ENCODE peak calls at places on chromosome 4, in eight cellular contexts. One of them, this sample, is unnamed.

GRCh38 chr4:176444741-176445140 is 125.0 kb downstream of the SPCS3 start:
- DNase-seq in HepG2: no peak
- DNase-seq in heart right ventricle: no peak
- DNase-seq in fibroblast of lung: peak
- DNase-seq in tibial artery: no peak
- DNase-seq in esophagus squamous epithelium: no peak
- DNase-seq in fibroblast of pulmonary artery: peak
- DNase-seq in stomach: no peak
- DNase-seq in this sample: peak

GRCh38 chr4:71729856-71730255 is 54.0 kb downstream of the GC start:
- DNase-seq in esophagus squamous epithelium: no peak
- DNase-seq in tibial artery: no peak
- DNase-seq in fibroblast of lung: no peak
- DNase-seq in HepG2: no peak
- DNase-seq in stomach: no peak
- DNase-seq in heart right ventricle: no peak
- DNase-seq in fibroblast of pulmonary artery: no peak
- DNase-seq in this sample: no peak

GRCh38 chr4:126702747-126703146 is 930.0 kb upstream of the INTU start:
- DNase-seq in fibroblast of lung: no peak
- DNase-seq in fibroblast of pulmonary artery: no peak
- DNase-seq in stomach: no peak
- DNase-seq in tibial artery: no peak
- DNase-seq in HepG2: no peak
- DNase-seq in esophagus squamous epithelium: no peak
- DNase-seq in heart right ventricle: no peak
- DNase-seq in this sample: no peak

GRCh38 chr4:158535130-158535614 is 13.5 kb downstream of the RXFP1 start:
- DNase-seq in fibroblast of lung: peak
- DNase-seq in heart right ventricle: no peak
- DNase-seq in fibroblast of pulmonary artery: peak
- DNase-seq in stomach: no peak
- DNase-seq in HepG2: no peak
- DNase-seq in esophagus squamous epithelium: no peak
- DNase-seq in tibial artery: no peak
- DNase-seq in this sample: peak

GRCh38 chr4:27594917-27595316 is 734.3 kb downstream of the STIM2 start:
- DNase-seq in stomach: no peak
- DNase-seq in esophagus squamous epithelium: no peak
- DNase-seq in fibroblast of lung: no peak
- DNase-seq in tibial artery: no peak
- DNase-seq in heart right ventricle: no peak
- DNase-seq in fibroblast of pulmonary artery: no peak
- DNase-seq in HepG2: no peak
- DNase-seq in this sample: no peak

GRCh38 chr4:163556169-163556568 is 61.7 kb downstream of the TMA16 start:
- DNase-seq in heart right ventricle: no peak
- DNase-seq in HepG2: no peak
- DNase-seq in fibroblast of pulmonary artery: no peak
- DNase-seq in tibial artery: no peak
- DNase-seq in stomach: no peak
- DNase-seq in esophagus squamous epithelium: no peak
- DNase-seq in fibroblast of lung: peak
- DNase-seq in this sample: no peak

GRCh38 chr4:152104846-152105462 is 344.1 kb upstream of the GATB start:
- DNase-seq in fibroblast of pulmonary artery: no peak
- DNase-seq in esophagus squamous epithelium: no peak
- DNase-seq in fibroblast of lung: no peak
- DNase-seq in heart right ventricle: no peak
- DNase-seq in stomach: no peak
- DNase-seq in HepG2: no peak
- DNase-seq in tibial artery: no peak
- DNase-seq in this sample: no peak

GRCh38 chr4:36676139-36677050 is 395.0 kb downstream of the DTHD1 start:
- DNase-seq in fibroblast of lung: peak
- DNase-seq in fibroblast of pulmonary artery: peak
- DNase-seq in esophagus squamous epithelium: no peak
- DNase-seq in heart right ventricle: no peak
- DNase-seq in tibial artery: no peak
- DNase-seq in stomach: no peak
- DNase-seq in HepG2: no peak
- DNase-seq in this sample: peak

GRCh38 chr4:122771724-122772123 is 39.2 kb downstream of the BBS12 start:
- DNase-seq in stomach: no peak
- DNase-seq in heart right ventricle: no peak
- DNase-seq in esophagus squamous epithelium: no peak
- DNase-seq in fibroblast of lung: no peak
- DNase-seq in tibial artery: no peak
- DNase-seq in fibroblast of pulmonary artery: no peak
- DNase-seq in HepG2: no peak
- DNase-seq in this sample: no peak

GRCh38 chr4:118787844-118788380 is 48.0 kb downstream of the SEC24D start:
- DNase-seq in tibial artery: no peak
- DNase-seq in heart right ventricle: no peak
- DNase-seq in HepG2: no peak
- DNase-seq in fibroblast of pulmonary artery: no peak
- DNase-seq in fibroblast of lung: peak
- DNase-seq in stomach: no peak
- DNase-seq in esophagus squamous epithelium: no peak
- DNase-seq in this sample: no peak

GRCh38 chr4:39032218-39033085 is at the start of gene TMEM156:
- DNase-seq in HepG2: peak
- DNase-seq in fibroblast of pulmonary artery: peak
- DNase-seq in stomach: no peak
- DNase-seq in esophagus squamous epithelium: no peak
- DNase-seq in heart right ventricle: no peak
- DNase-seq in tibial artery: no peak
- DNase-seq in fibroblast of lung: peak
- DNase-seq in this sample: peak

GRCh38 chr4:150436598-150437370 is 145.2 kb upstream of the MAB21L2 start:
- DNase-seq in fibroblast of lung: no peak
- DNase-seq in heart right ventricle: no peak
- DNase-seq in tibial artery: no peak
- DNase-seq in stomach: no peak
- DNase-seq in fibroblast of pulmonary artery: no peak
- DNase-seq in esophagus squamous epithelium: no peak
- DNase-seq in HepG2: no peak
- DNase-seq in this sample: no peak

GRCh38 chr4:153488719-153489384 is 22.7 kb downstream of the TMEM131L start:
- DNase-seq in heart right ventricle: peak
- DNase-seq in tibial artery: peak
- DNase-seq in esophagus squamous epithelium: no peak
- DNase-seq in fibroblast of pulmonary artery: peak
- DNase-seq in stomach: no peak
- DNase-seq in HepG2: no peak
- DNase-seq in fibroblast of lung: no peak
- DNase-seq in this sample: peak

GRCh38 chr4:140163029-140163810 is 9.2 kb upstream of the MAML3 start:
- DNase-seq in HepG2: no peak
- DNase-seq in stomach: no peak
- DNase-seq in fibroblast of pulmonary artery: peak
- DNase-seq in heart right ventricle: peak
- DNase-seq in fibroblast of lung: peak
- DNase-seq in esophagus squamous epithelium: no peak
- DNase-seq in tibial artery: peak
- DNase-seq in this sample: peak

GRCh38 chr4:118757761-118758213 is 72.6 kb downstream of the METTL14 start:
- DNase-seq in fibroblast of pulmonary artery: peak
- DNase-seq in fibroblast of lung: peak
- DNase-seq in heart right ventricle: no peak
- DNase-seq in HepG2: peak
- DNase-seq in esophagus squamous epithelium: no peak
- DNase-seq in tibial artery: no peak
- DNase-seq in stomach: no peak
- DNase-seq in this sample: peak

GRCh38 chr4:71648923-71649322 is 135.0 kb downstream of the GC start:
- DNase-seq in fibroblast of lung: no peak
- DNase-seq in fibroblast of pulmonary artery: no peak
- DNase-seq in HepG2: no peak
- DNase-seq in tibial artery: no peak
- DNase-seq in stomach: no peak
- DNase-seq in heart right ventricle: no peak
- DNase-seq in esophagus squamous epithelium: no peak
- DNase-seq in this sample: no peak

GRCh38 chr4:89254847-89255246 is 52.8 kb downstream of the GPRIN3 start:
- DNase-seq in HepG2: peak
- DNase-seq in tibial artery: no peak
- DNase-seq in esophagus squamous epithelium: no peak
- DNase-seq in heart right ventricle: no peak
- DNase-seq in stomach: peak
- DNase-seq in fibroblast of lung: peak
- DNase-seq in fibroblast of pulmonary artery: peak
- DNase-seq in this sample: peak

GRCh38 chr4:168864831-168865541 is 145.1 kb downstream of the CBR4 start:
- DNase-seq in fibroblast of lung: peak
- DNase-seq in fibroblast of pulmonary artery: peak
- DNase-seq in heart right ventricle: no peak
- DNase-seq in stomach: no peak
- DNase-seq in esophagus squamous epithelium: no peak
- DNase-seq in HepG2: no peak
- DNase-seq in tibial artery: no peak
- DNase-seq in this sample: peak

GRCh38 chr4:17055788-17056187 is 157.3 kb upstream of the LDB2 start:
- DNase-seq in tibial artery: no peak
- DNase-seq in stomach: no peak
- DNase-seq in esophagus squamous epithelium: no peak
- DNase-seq in fibroblast of lung: peak
- DNase-seq in HepG2: no peak
- DNase-seq in heart right ventricle: no peak
- DNase-seq in fibroblast of pulmonary artery: peak
- DNase-seq in this sample: peak

GRCh38 chr4:164765096-164765495 is 11.2 kb downstream of the SMIM31 start:
- DNase-seq in tibial artery: no peak
- DNase-seq in heart right ventricle: no peak
- DNase-seq in fibroblast of pulmonary artery: no peak
- DNase-seq in fibroblast of lung: no peak
- DNase-seq in esophagus squamous epithelium: no peak
- DNase-seq in stomach: no peak
- DNase-seq in HepG2: no peak
- DNase-seq in this sample: no peak

GRCh38 chr4:164761233-164761632 is 7.3 kb downstream of the SMIM31 start:
- DNase-seq in heart right ventricle: no peak
- DNase-seq in tibial artery: no peak
- DNase-seq in stomach: no peak
- DNase-seq in esophagus squamous epithelium: no peak
- DNase-seq in HepG2: no peak
- DNase-seq in fibroblast of lung: no peak
- DNase-seq in fibroblast of pulmonary artery: no peak
- DNase-seq in this sample: no peak

DNA sequence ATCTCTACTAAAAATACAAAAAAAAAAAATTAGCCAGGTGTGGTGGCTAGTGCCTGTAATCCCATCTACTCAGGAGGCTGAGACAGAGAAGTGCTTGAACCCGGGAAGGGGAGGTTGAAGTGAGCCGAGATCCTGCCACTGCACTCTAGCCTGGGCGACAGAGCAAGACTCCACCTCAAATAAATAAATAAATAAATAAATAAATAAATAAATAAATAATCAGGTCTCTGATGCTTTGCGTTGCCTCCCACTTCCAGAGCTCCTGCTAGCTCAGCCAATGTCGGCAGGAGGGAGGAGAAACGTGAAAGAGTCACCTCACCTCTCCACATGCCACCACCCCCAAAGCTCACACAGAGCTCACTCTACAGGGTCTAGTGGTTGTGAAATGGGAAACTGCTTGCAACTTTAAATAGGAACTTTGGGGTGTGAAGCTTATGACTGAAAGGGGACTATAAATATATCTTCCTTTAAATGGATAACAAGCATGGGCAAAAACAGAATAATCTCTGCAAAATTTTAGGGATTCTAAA is 7.9 kb downstream of the SMIM31 start:
- DNase-seq in fibroblast of lung: no peak
- DNase-seq in heart right ventricle: no peak
- DNase-seq in fibroblast of pulmonary artery: no peak
- DNase-seq in HepG2: no peak
- DNase-seq in stomach: no peak
- DNase-seq in esophagus squamous epithelium: no peak
- DNase-seq in tibial artery: no peak
- DNase-seq in this sample: no peak
- H3K4me3 ChIP-seq in fibroblast of lung: no peak
- H3K4me3 ChIP-seq in heart right ventricle: no peak
- H3K4me3 ChIP-seq in fibroblast of pulmonary artery: no peak
- H3K4me3 ChIP-seq in HepG2: no peak
- H3K4me3 ChIP-seq in stomach: no peak
- H3K4me3 ChIP-seq in esophagus squamous epithelium: no peak
- H3K4me3 ChIP-seq in tibial artery: no peak
- H3K4me3 ChIP-seq in this sample: no peak

GRCh38 chr4:1758306-1759121 is 34.6 kb upstream of the FGFR3 start:
- DNase-seq in fibroblast of pulmonary artery: no peak
- DNase-seq in tibial artery: no peak
- DNase-seq in heart right ventricle: no peak
- DNase-seq in fibroblast of lung: no peak
- DNase-seq in esophagus squamous epithelium: no peak
- DNase-seq in HepG2: no peak
- DNase-seq in stomach: no peak
- DNase-seq in this sample: no peak
- TF ChIP-seq CTCF in fibroblast of pulmonary artery: no peak
- TF ChIP-seq CTCF in tibial artery: no peak
- TF ChIP-seq CTCF in heart right ventricle: no peak
- TF ChIP-seq CTCF in fibroblast of lung: no peak
- TF ChIP-seq CTCF in esophagus squamous epithelium: no peak
- TF ChIP-seq CTCF in HepG2: peak
- TF ChIP-seq CTCF in stomach: no peak
- TF ChIP-seq CTCF in this sample: no peak

DNA sequence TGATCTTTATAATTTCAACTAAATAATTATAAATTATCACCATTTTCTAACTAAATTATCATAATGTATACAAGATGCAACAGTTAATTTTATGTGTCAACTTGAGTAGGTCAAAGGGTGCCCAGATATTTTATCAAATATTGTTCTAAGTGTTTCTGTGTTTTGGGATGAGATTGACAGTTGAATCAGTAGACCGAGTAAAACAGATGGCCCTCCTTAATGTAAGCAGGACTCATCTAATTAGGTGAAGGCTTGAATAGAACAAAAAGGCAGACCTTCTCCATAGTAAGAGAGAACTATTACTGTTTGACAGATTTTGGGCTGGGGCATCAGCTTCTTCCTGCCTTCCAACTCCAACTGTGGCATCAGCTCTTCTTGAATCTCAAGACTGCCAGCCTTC is 185.8 kb downstream of the TRAM1L1 start:
- DNase-seq in heart right ventricle: no peak
- DNase-seq in esophagus squamous epithelium: no peak
- DNase-seq in stomach: no peak
- DNase-seq in fibroblast of pulmonary artery: no peak
- DNase-seq in HepG2: no peak
- DNase-seq in fibroblast of lung: no peak
- DNase-seq in tibial artery: no peak
- DNase-seq in this sample: no peak
- H3K4me3 ChIP-seq in heart right ventricle: no peak
- H3K4me3 ChIP-seq in esophagus squamous epithelium: no peak
- H3K4me3 ChIP-seq in stomach: no peak
- H3K4me3 ChIP-seq in fibroblast of pulmonary artery: no peak
- H3K4me3 ChIP-seq in HepG2: no peak
- H3K4me3 ChIP-seq in fibroblast of lung: no peak
- H3K4me3 ChIP-seq in tibial artery: no peak
- H3K4me3 ChIP-seq in this sample: no peak

DNA sequence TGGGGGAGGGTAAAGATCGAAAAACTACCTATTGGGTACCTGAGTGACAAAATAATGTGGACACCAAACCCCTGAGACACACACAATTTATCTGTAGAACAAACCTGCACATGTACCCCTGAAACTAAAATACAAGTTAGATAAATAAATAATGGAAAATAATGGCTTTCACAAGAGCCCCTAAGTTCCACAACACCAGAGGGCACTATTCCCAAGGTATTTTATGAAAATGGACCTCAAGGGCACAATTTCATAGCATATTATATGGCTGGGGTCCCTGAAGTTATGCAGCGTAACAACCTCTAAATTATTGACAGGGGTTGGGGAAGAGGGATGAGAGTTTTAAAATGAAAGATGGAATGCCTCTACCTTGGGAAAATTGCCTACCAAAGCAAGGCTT is 81.3 kb upstream of the TMEM33 start:
- DNase-seq in stomach: no peak
- DNase-seq in esophagus squamous epithelium: no peak
- DNase-seq in fibroblast of lung: no peak
- DNase-seq in HepG2: peak
- DNase-seq in fibroblast of pulmonary artery: no peak
- DNase-seq in tibial artery: no peak
- DNase-seq in heart right ventricle: no peak
- DNase-seq in this sample: no peak
- TF ChIP-seq CTCF in stomach: no peak
- TF ChIP-seq CTCF in esophagus squamous epithelium: no peak
- TF ChIP-seq CTCF in fibroblast of lung: no peak
- TF ChIP-seq CTCF in HepG2: no peak
- TF ChIP-seq CTCF in fibroblast of pulmonary artery: peak
- TF ChIP-seq CTCF in tibial artery: no peak
- TF ChIP-seq CTCF in heart right ventricle: no peak
- TF ChIP-seq CTCF in this sample: peak